ENCODE peak calls at places on chromosome 17, in ten cellular contexts. F is colonic mucosa, D is cardiac muscle cell, P is hepatocyte, S is tibial artery, A is K562, E is left ventricle myocardium inferior, V is SK-N-SH, T is H9, X is suprapubic skin. U is an unnamed sample.
A peak's percentile ranks its signal among the peaks of the same experiment; 100 is the strongest.

GRCh38 chr17:1474402-1475189 is 17.9 kb downstream of the MYO1C start:
- DNase-seq in A (no peak), P (no peak), E (no peak), F (no peak), T (no peak), D (no peak), X (no peak), S (no peak), V (no peak), U (no peak)

GRCh38 chr17:4509402-4509801 is 10.7 kb downstream of the SPNS2 start:
- DNase-seq in D (no peak), X (no peak), V (no peak), F (no peak), P (no peak), S (peak; percentile 83), T (no peak), A (no peak), E (no peak), U (peak; percentile 85)

GRCh38 chr17:61309857-61310256 is 89.8 kb upstream of the TBX2 start:
- DNase-seq in P (no peak), V (no peak), F (no peak), X (no peak), E (no peak), D (no peak), S (no peak), T (no peak), A (no peak), U (no peak)

GRCh38 chr17:45718791-45719190 is 65.3 kb upstream of the CRHR1 start:
- DNase-seq in F (no peak), P (no peak), S (no peak), T (no peak), A (no peak), X (no peak), D (no peak), E (no peak), V (no peak), U (no peak)

GRCh38 chr17:70297397-70297796 is 128.1 kb downstream of the KCNJ2 start:
- DNase-seq in T (no peak), S (no peak), D (no peak), X (no peak), E (no peak), P (no peak), F (no peak), V (no peak), A (no peak), U (no peak)

GRCh38 chr17:81153340-81153803 is 11.9 kb upstream of the PVALEF start:
- DNase-seq in A (peak; percentile 79), F (no peak), T (no peak), X (no peak), V (peak; percentile 15), P (no peak), S (no peak), E (no peak), D (no peak), U (no peak)

GRCh38 chr17:35529868-35530267 is 7.6 kb downstream of the SLFN12L start:
- DNase-seq in D (no peak), T (no peak), X (no peak), E (no peak), P (no peak), S (no peak), F (no peak), A (no peak), V (no peak), U (no peak)

GRCh38 chr17:27384261-27384701 is 72.0 kb upstream of the KSR1 start:
- DNase-seq in S (peak; percentile 95), V (no peak), T (no peak), A (no peak), D (no peak), F (no peak), P (no peak), X (peak; percentile 66), E (peak; percentile 68), U (no peak)

GRCh38 chr17:17911003-17911613 is 61.1 kb downstream of the TOM1L2 start:
- DNase-seq in F (no peak), T (no peak), X (no peak), E (no peak), A (no peak), D (peak; percentile 44), V (peak; percentile 91), P (no peak), S (no peak), U (no peak)

GRCh38 chr17:34254651-34255380 is at the start of gene CCL2:
- DNase-seq in S (peak; percentile 85), X (no peak), T (peak; percentile 89), P (peak; percentile 84), D (peak; percentile 52), V (peak; percentile 42), E (peak; percentile 75), F (peak; percentile 65), A (peak; percentile 31), U (no peak)

GRCh38 chr17:48202945-48203344 is 95.4 kb downstream of the SNX11 start:
- DNase-seq in S (no peak), E (no peak), X (no peak), V (no peak), F (no peak), T (no peak), P (no peak), D (no peak), A (no peak), U (no peak)

GRCh38 chr17:31321481-31321880 is at the start of gene EVI2A:
- DNase-seq in F (peak; percentile 36), A (peak; percentile 10), V (no peak), E (no peak), X (no peak), T (no peak), S (no peak), D (no peak), P (no peak), U (peak; percentile 80)

GRCh38 chr17:14014647-14015046 is 54.7 kb upstream of the COX10 start:
- DNase-seq in E (no peak), X (no peak), S (no peak), P (no peak), F (no peak), D (no peak), T (no peak), A (no peak), V (no peak), U (no peak)

GRCh38 chr17:76264425-76264754 is 758 bp upstream of the UBALD2 start:
- DNase-seq in D (no peak), S (no peak), A (no peak), V (no peak), T (no peak), E (no peak), P (no peak), X (no peak), F (no peak), U (no peak)

GRCh38 chr17:17849863-17850373 is 13.1 kb upstream of the SREBF1 start:
- DNase-seq in D (peak; percentile 73), P (peak; percentile 48), A (peak; percentile 80), S (no peak), T (peak; percentile 53), E (peak; percentile 42), V (peak; percentile 58), X (no peak), F (no peak), U (peak; percentile 88)

GRCh38 chr17:44416558-44417289 is 27.3 kb upstream of the ITGA2B start:
- DNase-seq in A (no peak), P (no peak), V (no peak), E (no peak), X (no peak), S (no peak), T (no peak), D (no peak), F (no peak), U (no peak)

GRCh38 chr17:78573955-78574354 is 3.2 kb downstream of the DNAH17 start:
- DNase-seq in D (no peak), S (no peak), P (no peak), F (no peak), X (no peak), E (no peak), V (no peak), A (no peak), T (no peak), U (no peak)
- TF ChIP-seq CTCF in D (no peak), S (no peak), P (no peak), F (no peak), X (no peak), E (no peak), V (no peak), A (peak; percentile 31), T (no peak), U (no peak)

DNA sequence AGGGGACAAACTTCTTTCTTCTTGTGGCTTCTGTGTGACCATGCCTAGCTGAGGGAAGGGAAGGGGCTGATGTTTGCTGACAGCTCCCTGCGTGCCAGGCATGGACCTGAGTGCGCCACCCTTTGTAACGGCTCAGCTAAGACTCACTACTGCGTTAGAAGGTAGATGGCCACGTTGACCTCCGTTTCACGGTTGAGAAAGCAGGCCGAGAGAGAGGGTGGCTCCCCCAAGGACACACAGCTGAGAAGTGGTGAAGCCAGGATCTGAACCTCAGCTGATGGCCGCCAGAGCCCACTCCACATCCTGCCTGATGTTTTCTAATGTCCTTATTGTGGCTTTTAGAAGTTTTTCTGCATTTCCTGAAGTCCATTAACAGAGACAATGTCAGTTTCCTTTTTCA is 45.1 kb downstream of the RGS9 start:
- DNase-seq in X (no peak), E (no peak), S (no peak), D (no peak), F (no peak), A (no peak), V (no peak), T (no peak), P (no peak), U (no peak)
- H3K4me1 ChIP-seq in X (no peaks in the 10 kb centered on the region), E (no peaks in the 10 kb centered on the region), S (no peaks in the 10 kb centered on the region), D (no peaks in the 10 kb centered on the region), F (no peaks in the 10 kb centered on the region), A (no peaks in the 10 kb centered on the region), V (peaks cover 61% of the 10 kb centered on the region), T (peaks cover 8% of the 10 kb centered on the region), P (no peaks in the 10 kb centered on the region), U (peaks cover 39% of the 10 kb centered on the region)

GRCh38 chr17:7334938-7335538 is 1.3 kb upstream of the ACAP1 start:
- DNase-seq in S (no peak), T (no peak), V (no peak), A (no peak), P (no peak), F (no peak), D (no peak), X (no peak), E (no peak), U (no peak)

GRCh38 chr17:7340179-7340578 is 3.9 kb downstream of the ACAP1 start:
- DNase-seq in F (no peak), D (no peak), V (no peak), S (no peak), T (no peak), E (no peak), P (no peak), X (no peak), A (no peak), U (no peak)

GRCh38 chr17:7341842-7342241 is 5.5 kb downstream of the ACAP1 start:
- DNase-seq in F (no peak), D (no peak), V (no peak), S (no peak), T (no peak), A (no peak), X (no peak), P (no peak), E (no peak), U (no peak)

GRCh38 chr17:7336240-7337175 is at the start of gene ACAP1:
- DNase-seq in X (peak; percentile 76), E (no peak), A (peak; percentile 52), D (no peak), F (peak; percentile 65), V (no peak), S (no peak), P (no peak), T (peak; percentile 94), U (peak; percentile 97)
- H3K27ac ChIP-seq in X (no peak within 1 kb of the TSS), E (no peak within 1 kb of the TSS), A (peak within 1 kb of the TSS; percentile 30), D (no peak within 1 kb of the TSS), F (peak within 1 kb of the TSS; percentile 24), V (no peak within 1 kb of the TSS), S (no peak within 1 kb of the TSS), P (no peak within 1 kb of the TSS), T (no peak within 1 kb of the TSS), U (peak within 1 kb of the TSS; percentile 94)

GRCh38 chr17:37614391-37614790 is 5.2 kb upstream of the SYNRG start:
- DNase-seq in X (no peak), S (no peak), T (no peak), A (no peak), P (no peak), F (no peak), V (no peak), D (no peak), E (no peak), U (no peak)
- TF ChIP-seq CTCF in X (no peak), S (no peak), T (no peak), A (no peak), P (no peak), F (no peak), V (no peak), D (no peak), E (no peak), U (no peak)